ENCODE peak calls at places on chromosomes 6 and 20, in nine cellular contexts. U is adrenal gland, Z is spleen, K is lower leg skin, J is prostate gland, E is body of pancreas, O is A549, P is tibial nerve, C is testis. G is an unnamed sample.
A peak's percentile ranks its signal among the peaks of the same experiment; 100 is the strongest.

GRCh38 chr6:12336121-12336971 is 46.2 kb downstream of the EDN1 start:
- DNase-seq in U (no peak), Z (no peak), K (no peak), J (no peak), E (no peak), O (peak; percentile 64), P (no peak), C (no peak), G (no peak)

GRCh38 chr6:119024111-119024510 is 54.4 kb downstream of the FAM184A start:
- DNase-seq in U (no peak), Z (no peak), K (no peak), J (no peak), E (no peak), O (no peak), P (no peak), C (no peak), G (no peak)

GRCh38 chr6:106939208-106939607 is 35.3 kb downstream of the CD24 start:
- DNase-seq in U (no peak), Z (no peak), K (no peak), J (no peak), E (no peak), O (no peak), P (no peak), C (no peak), G (no peak)

GRCh38 chr6:17907467-17908229 is 79.8 kb downstream of the KIF13A start:
- DNase-seq in U (peak; percentile 85), Z (peak; percentile 80), K (peak; percentile 91), J (peak; percentile 31), E (peak; percentile 38), O (peak; percentile 95), P (peak; percentile 62), C (peak; percentile 29), G (peak; percentile 61)

GRCh38 chr6:127103482-127103881 is 15.0 kb upstream of the RSPO3 start:
- DNase-seq in U (no peak), Z (no peak), K (no peak), J (no peak), E (no peak), O (peak; percentile 85), P (no peak), C (no peak), G (no peak)

GRCh38 chr6:137200288-137200687 is 18.9 kb downstream of the IFNGR1 start:
- DNase-seq in U (no peak), Z (no peak), K (no peak), J (no peak), E (no peak), O (no peak), P (no peak), C (no peak), G (no peak)

GRCh38 chr20:52190437-52191131 is 995 bp downstream of the ZFP64 start:
- DNase-seq in U (no peak), Z (no peak), K (peak; percentile 23), J (peak; percentile 19), E (peak; percentile 34), O (peak; percentile 46), P (no peak), C (peak; percentile 44), G (peak; percentile 68)

GRCh38 chr6:9398794-9399373 is 963.5 kb upstream of the SLC35B3 start:
- DNase-seq in U (peak; percentile 14), Z (no peak), K (no peak), J (peak; percentile 14), E (peak; percentile 27), O (no peak), P (no peak), C (peak; percentile 28), G (no peak)

DNA sequence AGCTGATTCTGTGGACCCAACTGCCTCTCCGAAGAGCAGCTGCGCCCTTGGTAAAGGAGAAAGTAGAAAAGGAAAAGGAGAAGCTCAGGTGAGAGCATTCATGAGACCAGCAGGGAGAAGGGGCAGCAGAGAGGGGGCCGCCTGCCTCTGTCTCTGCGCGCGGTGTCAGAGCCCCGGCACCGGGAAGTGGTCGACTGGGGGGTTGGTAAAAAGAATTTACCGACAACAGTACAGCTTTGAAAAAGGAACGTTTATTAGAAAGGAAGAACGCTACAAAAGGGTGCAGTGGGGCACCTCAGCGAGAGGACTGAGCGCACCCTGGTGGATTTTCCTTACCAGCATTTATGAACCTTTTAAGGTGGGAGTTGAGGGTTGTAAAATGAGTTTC is 61.9 kb downstream of the GPR6 start:
- DNase-seq in U (no peak), Z (peak; percentile 84), K (no peak), J (no peak), E (peak; percentile 18), O (peak; percentile 12), P (no peak), C (peak; percentile 67), G (peak; percentile 33)
- TF ChIP-seq CTCF in U (peak; percentile 6), Z (no peak), K (no peak), J (peak; percentile 35), E (peak; percentile 31), O (no peak), P (no peak), C (peak; percentile 32), G (peak; percentile 26)

DNA sequence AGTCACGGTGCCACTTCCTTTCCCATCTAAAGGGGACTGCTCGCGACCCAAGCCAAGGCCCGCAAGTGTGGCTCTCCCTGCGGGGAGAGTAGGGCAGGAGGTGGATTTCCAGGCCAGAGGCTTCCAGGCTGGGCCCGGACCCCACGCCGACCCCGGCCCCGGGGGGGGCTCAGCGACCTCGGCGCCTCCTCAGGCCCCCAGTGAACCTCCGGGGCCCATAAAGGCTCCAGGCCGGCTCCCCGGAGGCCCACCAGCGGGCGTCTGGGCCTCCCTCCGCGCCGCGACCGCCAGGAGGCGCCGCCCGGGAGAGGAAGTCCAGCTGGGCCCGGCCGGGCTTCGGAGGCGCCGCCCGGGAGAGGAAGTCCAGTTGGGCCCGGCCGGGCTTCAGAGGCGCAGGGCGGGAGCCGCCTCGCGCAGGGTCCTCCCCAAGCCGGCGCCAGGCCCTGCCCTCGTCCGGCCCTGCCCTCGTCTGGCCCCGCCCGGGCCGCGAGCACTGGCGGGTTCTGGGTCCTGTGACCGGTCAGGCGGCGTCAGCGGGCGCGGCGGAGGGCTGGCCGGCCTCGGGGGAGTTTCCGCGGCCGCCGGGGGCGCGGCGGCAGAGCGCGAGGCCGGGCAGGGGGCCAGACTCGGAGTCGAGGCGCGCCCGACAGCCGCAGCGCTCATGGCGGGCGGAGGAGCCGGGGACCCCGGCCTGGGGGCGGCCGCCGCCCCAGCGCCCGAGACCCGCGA is at the start of gene RAB32:
- DNase-seq in U (peak; percentile 95), Z (peak; percentile 98), K (peak; percentile 87), J (peak; percentile 85), E (peak; percentile 92), O (peak; percentile 90), P (peak; percentile 87), C (peak; percentile 93), G (peak; percentile 93)
- TF ChIP-seq POLR2A in U (peak; percentile 85), Z (no peak), K (no peak), J (peak; percentile 60), E (peak; percentile 59), O (peak; percentile 41), P (peak; percentile 89), C (no peak), G (no peak)

GRCh38 chr6:149472241-149472640 is 12.6 kb downstream of the ZC3H12D start:
- DNase-seq in U (no peak), Z (no peak), K (no peak), J (no peak), E (no peak), O (no peak), P (no peak), C (no peak), G (no peak)

GRCh38 chr6:149470948-149471347 is 13.9 kb downstream of the ZC3H12D start:
- DNase-seq in U (no peak), Z (peak; percentile 46), K (no peak), J (no peak), E (no peak), O (no peak), P (no peak), C (no peak), G (no peak)

GRCh38 chr6:149471801-149472200 is 13.0 kb downstream of the ZC3H12D start:
- DNase-seq in U (no peak), Z (peak; percentile 57), K (no peak), J (no peak), E (no peak), O (no peak), P (no peak), C (no peak), G (no peak)

GRCh38 chr6:149474108-149474935 is 10.5 kb downstream of the ZC3H12D start:
- DNase-seq in U (no peak), Z (peak; percentile 80), K (no peak), J (no peak), E (no peak), O (no peak), P (no peak), C (no peak), G (peak; percentile 60)

DNA sequence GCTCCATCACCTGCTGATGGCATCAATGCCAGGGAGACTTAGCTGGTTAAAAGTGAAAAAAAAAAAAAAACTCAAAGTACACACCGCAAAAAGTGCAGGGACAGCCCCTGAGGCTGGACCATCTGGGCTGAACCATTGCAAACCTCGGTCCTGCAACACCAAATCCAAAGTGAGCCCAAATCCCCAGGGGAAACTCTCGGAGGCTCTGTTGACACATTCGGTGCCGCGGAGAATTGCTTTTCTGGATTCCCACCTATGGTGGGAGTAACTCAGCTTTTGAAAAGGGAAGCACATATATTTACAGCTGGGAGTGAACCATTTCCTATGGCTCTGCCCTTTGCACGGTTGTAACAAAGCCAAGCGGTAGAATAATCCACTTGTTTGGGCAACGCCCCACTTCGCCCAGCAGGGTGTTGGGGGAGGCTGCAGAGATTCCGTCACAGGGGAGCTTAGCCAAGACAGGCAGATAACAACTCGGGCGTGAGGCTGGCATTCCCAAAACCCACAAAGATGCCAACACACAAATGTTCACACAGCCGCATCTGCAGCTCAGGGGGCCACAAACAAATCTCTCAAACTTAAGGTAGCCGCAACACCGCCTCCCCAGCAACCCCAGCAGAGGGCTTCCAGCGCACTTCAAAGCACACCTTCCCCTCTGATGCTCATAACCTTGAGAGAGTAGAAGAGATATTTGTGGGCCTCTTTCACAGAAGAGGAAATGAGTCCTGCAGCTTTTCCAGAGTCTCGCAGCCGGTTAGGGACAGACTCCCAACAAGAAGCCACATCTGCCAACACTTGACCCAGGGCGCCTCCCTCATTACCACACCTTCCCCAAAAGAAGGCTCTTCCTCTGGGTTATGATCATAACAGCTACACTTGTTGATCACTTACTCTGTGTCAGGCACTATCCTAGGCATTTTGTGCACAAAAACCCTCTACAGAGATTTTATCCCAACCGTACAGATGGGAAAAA is 11.4 kb downstream of the ZC3H12D start:
- DNase-seq in U (no peak), Z (peak; percentile 79), K (no peak), J (no peak), E (no peak), O (peak; percentile 41), P (no peak), C (peak; percentile 41), G (peak; percentile 89)
- TF ChIP-seq CTCF in U (no peak), Z (peak; percentile 28), K (no peak), J (no peak), E (no peak), O (no peak), P (no peak), C (no peak), G (peak; percentile 22)

GRCh38 chr6:121443953-121444590 is 8.6 kb downstream of the GJA1 start:
- DNase-seq in U (no peak), Z (no peak), K (no peak), J (no peak), E (no peak), O (no peak), P (no peak), C (no peak), G (no peak)

GRCh38 chr6:121439456-121440250 is 4.2 kb downstream of the GJA1 start:
- DNase-seq in U (no peak), Z (no peak), K (no peak), J (no peak), E (no peak), O (no peak), P (no peak), C (no peak), G (no peak)

GRCh38 chr6:121437861-121438651 is 2.6 kb downstream of the GJA1 start:
- DNase-seq in U (no peak), Z (no peak), K (peak; percentile 43), J (peak; percentile 51), E (peak; percentile 15), O (peak; percentile 47), P (peak; percentile 23), C (peak; percentile 79), G (no peak)

GRCh38 chr6:121442591-121442990 is 7.1 kb downstream of the GJA1 start:
- DNase-seq in U (no peak), Z (no peak), K (no peak), J (no peak), E (no peak), O (no peak), P (no peak), C (no peak), G (no peak)

DNA sequence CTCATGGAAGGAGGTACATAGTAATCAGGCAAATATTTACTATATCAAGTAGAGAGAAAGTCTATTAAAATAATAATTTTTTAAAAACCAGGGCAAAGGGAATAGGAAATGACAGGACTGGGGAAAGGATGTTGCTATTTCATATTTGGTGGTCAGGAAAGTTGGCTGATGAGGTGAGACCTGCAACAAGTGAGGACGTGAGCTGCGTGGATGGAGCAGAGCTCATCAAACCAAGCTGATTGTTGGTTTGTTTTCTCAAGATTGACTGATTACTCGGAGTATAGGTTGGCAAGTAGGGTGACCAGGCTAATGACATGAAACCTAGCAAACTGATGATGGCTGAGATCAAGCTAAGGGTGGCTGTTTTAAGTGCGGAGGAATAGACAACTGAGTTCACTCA is 6.0 kb downstream of the GJA1 start:
- DNase-seq in U (no peak), Z (no peak), K (no peak), J (no peak), E (no peak), O (no peak), P (no peak), C (no peak), G (no peak)
- TF ChIP-seq POLR2A in U (no peak), Z (no peak), K (no peak), J (no peak), E (no peak), O (no peak), P (no peak), C (no peak), G (no peak)